ENCODE peak calls at places on chromosome 18, in eight cellular contexts. One of them, this sample, is unnamed.
A peak's percentile ranks its signal among the peaks of the same experiment; 100 is the strongest.

GRCh38 chr18:25832008-25832604 is 258.3 kb downstream of the SS18 start:
- DNase-seq in COR-L47: peak; percentile 3
- DNase-seq in psoas muscle: peak; percentile 61
- DNase-seq in ELF-1: peak; percentile 82
- DNase-seq in effector memory CD4-positive, alpha-beta T cell: no peak
- DNase-seq in NB4: peak; percentile 33
- DNase-seq in NCI-H748 treated with DMSO at 0.1 percent for 48 hours: peak; percentile 58
- DNase-seq in activated CD4-positive, alpha-beta T cell treated with anti-CD3 and anti-CD28 coated beads, Interleukin-2, amount 50 U/mL, for 1 hour: no peak
- DNase-seq in this sample: no peak

GRCh38 chr18:8980496-8981402 is 121.8 kb upstream of the NDUFV2 start:
- DNase-seq in COR-L47: no peak
- DNase-seq in psoas muscle: no peak
- DNase-seq in ELF-1: peak; percentile 88
- DNase-seq in effector memory CD4-positive, alpha-beta T cell: no peak
- DNase-seq in NB4: no peak
- DNase-seq in NCI-H748 treated with DMSO at 0.1 percent for 48 hours: no peak
- DNase-seq in activated CD4-positive, alpha-beta T cell treated with anti-CD3 and anti-CD28 coated beads, Interleukin-2, amount 50 U/mL, for 1 hour: no peak
- DNase-seq in this sample: no peak

GRCh38 chr18:61882296-61883004 is 10.4 kb downstream of the RNF152 start:
- DNase-seq in COR-L47: no peak
- DNase-seq in psoas muscle: no peak
- DNase-seq in ELF-1: peak; percentile 25
- DNase-seq in effector memory CD4-positive, alpha-beta T cell: no peak
- DNase-seq in NB4: no peak
- DNase-seq in NCI-H748 treated with DMSO at 0.1 percent for 48 hours: no peak
- DNase-seq in activated CD4-positive, alpha-beta T cell treated with anti-CD3 and anti-CD28 coated beads, Interleukin-2, amount 50 U/mL, for 1 hour: no peak
- DNase-seq in this sample: no peak

GRCh38 chr18:58580623-58581022 is 48.3 kb downstream of the ALPK2 start:
- DNase-seq in COR-L47: no peak
- DNase-seq in psoas muscle: no peak
- DNase-seq in ELF-1: peak; percentile 60
- DNase-seq in effector memory CD4-positive, alpha-beta T cell: no peak
- DNase-seq in NB4: no peak
- DNase-seq in NCI-H748 treated with DMSO at 0.1 percent for 48 hours: no peak
- DNase-seq in activated CD4-positive, alpha-beta T cell treated with anti-CD3 and anti-CD28 coated beads, Interleukin-2, amount 50 U/mL, for 1 hour: no peak
- DNase-seq in this sample: no peak

GRCh38 chr18:8705280-8705940 is at the start of gene MTCL1:
- DNase-seq in COR-L47: peak; percentile 76
- DNase-seq in psoas muscle: no peak
- DNase-seq in ELF-1: no peak
- DNase-seq in effector memory CD4-positive, alpha-beta T cell: no peak
- DNase-seq in NB4: peak; percentile 60
- DNase-seq in NCI-H748 treated with DMSO at 0.1 percent for 48 hours: peak; percentile 28
- DNase-seq in activated CD4-positive, alpha-beta T cell treated with anti-CD3 and anti-CD28 coated beads, Interleukin-2, amount 50 U/mL, for 1 hour: no peak
- DNase-seq in this sample: no peak

GRCh38 chr18:75375341-75375740 is 52.2 kb downstream of the SMIM21 start:
- DNase-seq in COR-L47: no peak
- DNase-seq in psoas muscle: no peak
- DNase-seq in ELF-1: no peak
- DNase-seq in effector memory CD4-positive, alpha-beta T cell: no peak
- DNase-seq in NB4: no peak
- DNase-seq in NCI-H748 treated with DMSO at 0.1 percent for 48 hours: no peak
- DNase-seq in activated CD4-positive, alpha-beta T cell treated with anti-CD3 and anti-CD28 coated beads, Interleukin-2, amount 50 U/mL, for 1 hour: no peak
- DNase-seq in this sample: no peak

GRCh38 chr18:59990121-59990818 is 90.5 kb downstream of the PMAIP1 start:
- DNase-seq in COR-L47: no peak
- DNase-seq in psoas muscle: no peak
- DNase-seq in ELF-1: no peak
- DNase-seq in effector memory CD4-positive, alpha-beta T cell: no peak
- DNase-seq in NB4: no peak
- DNase-seq in NCI-H748 treated with DMSO at 0.1 percent for 48 hours: no peak
- DNase-seq in activated CD4-positive, alpha-beta T cell treated with anti-CD3 and anti-CD28 coated beads, Interleukin-2, amount 50 U/mL, for 1 hour: no peak
- DNase-seq in this sample: no peak

GRCh38 chr18:3935316-3935715 is 485.3 kb downstream of the TGIF1 start:
- DNase-seq in COR-L47: no peak
- DNase-seq in psoas muscle: no peak
- DNase-seq in ELF-1: no peak
- DNase-seq in effector memory CD4-positive, alpha-beta T cell: no peak
- DNase-seq in NB4: no peak
- DNase-seq in NCI-H748 treated with DMSO at 0.1 percent for 48 hours: no peak
- DNase-seq in activated CD4-positive, alpha-beta T cell treated with anti-CD3 and anti-CD28 coated beads, Interleukin-2, amount 50 U/mL, for 1 hour: no peak
- DNase-seq in this sample: no peak

GRCh38 chr18:10053861-10054260 is 140.0 kb downstream of the VAPA start:
- DNase-seq in COR-L47: no peak
- DNase-seq in psoas muscle: no peak
- DNase-seq in ELF-1: no peak
- DNase-seq in effector memory CD4-positive, alpha-beta T cell: no peak
- DNase-seq in NB4: no peak
- DNase-seq in NCI-H748 treated with DMSO at 0.1 percent for 48 hours: no peak
- DNase-seq in activated CD4-positive, alpha-beta T cell treated with anti-CD3 and anti-CD28 coated beads, Interleukin-2, amount 50 U/mL, for 1 hour: no peak
- DNase-seq in this sample: no peak

GRCh38 chr18:48838921-48839818 is 111.6 kb downstream of the SMAD7 start:
- DNase-seq in COR-L47: no peak
- DNase-seq in psoas muscle: no peak
- DNase-seq in ELF-1: no peak
- DNase-seq in effector memory CD4-positive, alpha-beta T cell: no peak
- DNase-seq in NB4: peak; percentile 84
- DNase-seq in NCI-H748 treated with DMSO at 0.1 percent for 48 hours: no peak
- DNase-seq in activated CD4-positive, alpha-beta T cell treated with anti-CD3 and anti-CD28 coated beads, Interleukin-2, amount 50 U/mL, for 1 hour: no peak
- DNase-seq in this sample: no peak

GRCh38 chr18:72086421-72086820 is 457.7 kb downstream of the CBLN2 start:
- DNase-seq in COR-L47: peak; percentile 27
- DNase-seq in psoas muscle: no peak
- DNase-seq in ELF-1: no peak
- DNase-seq in effector memory CD4-positive, alpha-beta T cell: no peak
- DNase-seq in NB4: peak; percentile 49
- DNase-seq in NCI-H748 treated with DMSO at 0.1 percent for 48 hours: peak; percentile 72
- DNase-seq in activated CD4-positive, alpha-beta T cell treated with anti-CD3 and anti-CD28 coated beads, Interleukin-2, amount 50 U/mL, for 1 hour: no peak
- DNase-seq in this sample: no peak

GRCh38 chr18:12041561-12041960 is 52.1 kb upstream of the ANKRD62 start:
- DNase-seq in COR-L47: no peak
- DNase-seq in psoas muscle: no peak
- DNase-seq in ELF-1: no peak
- DNase-seq in effector memory CD4-positive, alpha-beta T cell: no peak
- DNase-seq in NB4: no peak
- DNase-seq in NCI-H748 treated with DMSO at 0.1 percent for 48 hours: no peak
- DNase-seq in activated CD4-positive, alpha-beta T cell treated with anti-CD3 and anti-CD28 coated beads, Interleukin-2, amount 50 U/mL, for 1 hour: no peak
- DNase-seq in this sample: no peak

GRCh38 chr18:72605350-72605749 is 61.2 kb upstream of the CBLN2 start:
- DNase-seq in COR-L47: no peak
- DNase-seq in psoas muscle: no peak
- DNase-seq in ELF-1: no peak
- DNase-seq in effector memory CD4-positive, alpha-beta T cell: no peak
- DNase-seq in NB4: no peak
- DNase-seq in NCI-H748 treated with DMSO at 0.1 percent for 48 hours: no peak
- DNase-seq in activated CD4-positive, alpha-beta T cell treated with anti-CD3 and anti-CD28 coated beads, Interleukin-2, amount 50 U/mL, for 1 hour: no peak
- DNase-seq in this sample: no peak

GRCh38 chr18:37493352-37493935 is 72.2 kb downstream of the CELF4 start:
- DNase-seq in COR-L47: no peak
- DNase-seq in psoas muscle: no peak
- DNase-seq in ELF-1: no peak
- DNase-seq in effector memory CD4-positive, alpha-beta T cell: no peak
- DNase-seq in NB4: peak; percentile 4
- DNase-seq in NCI-H748 treated with DMSO at 0.1 percent for 48 hours: no peak
- DNase-seq in activated CD4-positive, alpha-beta T cell treated with anti-CD3 and anti-CD28 coated beads, Interleukin-2, amount 50 U/mL, for 1 hour: no peak
- DNase-seq in this sample: no peak

GRCh38 chr18:3675446-3675845 is 225.5 kb downstream of the TGIF1 start:
- DNase-seq in COR-L47: no peak
- DNase-seq in psoas muscle: no peak
- DNase-seq in ELF-1: no peak
- DNase-seq in effector memory CD4-positive, alpha-beta T cell: no peak
- DNase-seq in NB4: no peak
- DNase-seq in NCI-H748 treated with DMSO at 0.1 percent for 48 hours: no peak
- DNase-seq in activated CD4-positive, alpha-beta T cell treated with anti-CD3 and anti-CD28 coated beads, Interleukin-2, amount 50 U/mL, for 1 hour: no peak
- DNase-seq in this sample: no peak

GRCh38 chr18:35770360-35770759 is 188.8 kb downstream of the GALNT1 start:
- DNase-seq in COR-L47: no peak
- DNase-seq in psoas muscle: no peak
- DNase-seq in ELF-1: no peak
- DNase-seq in effector memory CD4-positive, alpha-beta T cell: no peak
- DNase-seq in NB4: peak; percentile 9
- DNase-seq in NCI-H748 treated with DMSO at 0.1 percent for 48 hours: no peak
- DNase-seq in activated CD4-positive, alpha-beta T cell treated with anti-CD3 and anti-CD28 coated beads, Interleukin-2, amount 50 U/mL, for 1 hour: no peak
- DNase-seq in this sample: no peak

GRCh38 chr18:60189840-60190239 is 182.7 kb downstream of the MC4R start:
- DNase-seq in COR-L47: no peak
- DNase-seq in psoas muscle: no peak
- DNase-seq in ELF-1: no peak
- DNase-seq in effector memory CD4-positive, alpha-beta T cell: no peak
- DNase-seq in NB4: no peak
- DNase-seq in NCI-H748 treated with DMSO at 0.1 percent for 48 hours: no peak
- DNase-seq in activated CD4-positive, alpha-beta T cell treated with anti-CD3 and anti-CD28 coated beads, Interleukin-2, amount 50 U/mL, for 1 hour: no peak
- DNase-seq in this sample: no peak

GRCh38 chr18:23397907-23398306 is 55.2 kb upstream of the RIOK3 start:
- DNase-seq in COR-L47: no peak
- DNase-seq in psoas muscle: no peak
- DNase-seq in ELF-1: no peak
- DNase-seq in effector memory CD4-positive, alpha-beta T cell: no peak
- DNase-seq in NB4: no peak
- DNase-seq in NCI-H748 treated with DMSO at 0.1 percent for 48 hours: no peak
- DNase-seq in activated CD4-positive, alpha-beta T cell treated with anti-CD3 and anti-CD28 coated beads, Interleukin-2, amount 50 U/mL, for 1 hour: no peak
- DNase-seq in this sample: no peak

GRCh38 chr18:32867330-32867729 is 94.5 kb upstream of the KLHL14 start:
- DNase-seq in COR-L47: no peak
- DNase-seq in psoas muscle: no peak
- DNase-seq in ELF-1: no peak
- DNase-seq in effector memory CD4-positive, alpha-beta T cell: no peak
- DNase-seq in NB4: no peak
- DNase-seq in NCI-H748 treated with DMSO at 0.1 percent for 48 hours: no peak
- DNase-seq in activated CD4-positive, alpha-beta T cell treated with anti-CD3 and anti-CD28 coated beads, Interleukin-2, amount 50 U/mL, for 1 hour: no peak
- DNase-seq in this sample: no peak

GRCh38 chr18:79343567-79344207 is 52.0 kb upstream of the NFATC1 start:
- DNase-seq in COR-L47: no peak
- DNase-seq in psoas muscle: no peak
- DNase-seq in ELF-1: no peak
- DNase-seq in effector memory CD4-positive, alpha-beta T cell: no peak
- DNase-seq in NB4: no peak
- DNase-seq in NCI-H748 treated with DMSO at 0.1 percent for 48 hours: no peak
- DNase-seq in activated CD4-positive, alpha-beta T cell treated with anti-CD3 and anti-CD28 coated beads, Interleukin-2, amount 50 U/mL, for 1 hour: no peak
- DNase-seq in this sample: no peak

GRCh38 chr18:58348947-58349346 is 279.9 kb downstream of the ALPK2 start:
- DNase-seq in COR-L47: no peak
- DNase-seq in psoas muscle: no peak
- DNase-seq in ELF-1: no peak
- DNase-seq in effector memory CD4-positive, alpha-beta T cell: no peak
- DNase-seq in NB4: no peak
- DNase-seq in NCI-H748 treated with DMSO at 0.1 percent for 48 hours: no peak
- DNase-seq in activated CD4-positive, alpha-beta T cell treated with anti-CD3 and anti-CD28 coated beads, Interleukin-2, amount 50 U/mL, for 1 hour: no peak
- DNase-seq in this sample: no peak